ENCODE peak calls at places on chromosome 22, in eight cellular contexts. Q, F, S, P, Z, B, A and M are unnamed samples.

GRCh38 chr22:46696225-46696518 is 41.9 kb downstream of the CERK start:
- DNase-seq in Q (no peak), F (no peak), S (no peak), P (no peak), Z (no peak), B (peak), A (no peak), M (peak)

GRCh38 chr22:17191163-17191562 is 28.1 kb downstream of the ADA2 start:
- DNase-seq in Q (no peak), F (no peak), S (no peak), P (no peak), Z (no peak), B (no peak), A (no peak), M (no peak)

GRCh38 chr22:49300241-49300640 is 527.4 kb downstream of the BRD1 start:
- DNase-seq in Q (peak), F (no peak), S (no peak), P (no peak), Z (no peak), B (no peak), A (no peak), M (no peak)

GRCh38 chr22:31218565-31219262 is 6.6 kb downstream of the LIMK2 start:
- DNase-seq in Q (no peak), F (no peak), S (no peak), P (no peak), Z (no peak), B (no peak), A (no peak), M (no peak)

GRCh38 chr22:50119768-50120251 is 30.0 kb downstream of the MOV10L1 start:
- DNase-seq in Q (no peak), F (no peak), S (no peak), P (no peak), Z (no peak), B (no peak), A (no peak), M (peak)

GRCh38 chr22:17672417-17672991 is 33.9 kb downstream of the BCL2L13 start:
- DNase-seq in Q (no peak), F (no peak), S (no peak), P (no peak), Z (no peak), B (no peak), A (no peak), M (no peak)

GRCh38 chr22:27663812-27664211 is 137.7 kb downstream of the MN1 start:
- DNase-seq in Q (no peak), F (no peak), S (no peak), P (no peak), Z (no peak), B (no peak), A (no peak), M (no peak)

GRCh38 chr22:44735518-44736428 is 16.6 kb upstream of the ARHGAP8 start:
- DNase-seq in Q (peak), F (peak), S (peak), P (peak), Z (no peak), B (peak), A (peak), M (peak)

GRCh38 chr22:19019679-19020032 is 83.6 kb upstream of the PRODH start:
- DNase-seq in Q (no peak), F (no peak), S (no peak), P (no peak), Z (no peak), B (no peak), A (no peak), M (no peak)

GRCh38 chr22:31715157-31715778 is 34.7 kb downstream of the PRR14L start:
- DNase-seq in Q (no peak), F (no peak), S (no peak), P (no peak), Z (no peak), B (no peak), A (peak), M (no peak)

GRCh38 chr22:20053407-20054033 is 26.5 kb upstream of the DGCR8 start:
- DNase-seq in Q (no peak), F (no peak), S (no peak), P (no peak), Z (no peak), B (no peak), A (no peak), M (no peak)

GRCh38 chr22:31586137-31586920 is 75.7 kb downstream of the PISD start:
- DNase-seq in Q (no peak), F (no peak), S (no peak), P (no peak), Z (no peak), B (no peak), A (peak), M (no peak)

GRCh38 chr22:45671051-45671782 is 417 bp upstream of the ATXN10 start:
- DNase-seq in Q (no peak), F (no peak), S (peak), P (peak), Z (no peak), B (no peak), A (peak), M (peak)

GRCh38 chr22:47210686-47211085 is 448.2 kb downstream of the TBC1D22A start:
- DNase-seq in Q (no peak), F (peak), S (no peak), P (no peak), Z (no peak), B (peak), A (no peak), M (peak)

GRCh38 chr22:27492566-27493201 is 308.9 kb downstream of the MN1 start:
- DNase-seq in Q (no peak), F (no peak), S (no peak), P (no peak), Z (no peak), B (no peak), A (no peak), M (no peak)

GRCh38 chr22:44693756-44694155 is 8.2 kb upstream of the PRR5 start:
- DNase-seq in Q (no peak), F (no peak), S (no peak), P (no peak), Z (no peak), B (no peak), A (no peak), M (no peak)

GRCh38 chr22:44352378-44353062 is 39.8 kb upstream of the SHISAL1 start:
- DNase-seq in Q (no peak), F (no peak), S (no peak), P (no peak), Z (no peak), B (no peak), A (no peak), M (peak)

GRCh38 chr22:49056301-49056700 is 771.4 kb downstream of the BRD1 start:
- DNase-seq in Q (no peak), F (no peak), S (no peak), P (no peak), Z (no peak), B (no peak), A (no peak), M (peak)

GRCh38 chr22:44571566-44572413 is 73.8 kb upstream of the RTL6 start:
- DNase-seq in Q (peak), F (no peak), S (no peak), P (no peak), Z (no peak), B (peak), A (no peak), M (peak)

GRCh38 chr22:23269441-23270211 is 89.3 kb downstream of the BCR start:
- DNase-seq in Q (no peak), F (peak), S (no peak), P (no peak), Z (no peak), B (no peak), A (no peak), M (no peak)

GRCh38 chr22:27724706-27725105 is 76.8 kb downstream of the MN1 start:
- DNase-seq in Q (no peak), F (no peak), S (no peak), P (no peak), Z (no peak), B (no peak), A (peak), M (no peak)

GRCh38 chr22:17694752-17695151 is 56.2 kb downstream of the BCL2L13 start:
- DNase-seq in Q (no peak), F (no peak), S (no peak), P (no peak), Z (no peak), B (no peak), A (no peak), M (no peak)

GRCh38 chr22:19667872-19668740 is 46.2 kb upstream of the SEPTIN5 start:
- DNase-seq in Q (no peak), F (no peak), S (no peak), P (no peak), Z (no peak), B (no peak), A (no peak), M (no peak)

GRCh38 chr22:19923914-19924513 is 17.6 kb upstream of the COMT start:
- DNase-seq in Q (no peak), F (no peak), S (no peak), P (no peak), Z (no peak), B (no peak), A (no peak), M (no peak)

GRCh38 chr22:32605576-32605975 is 131.0 kb downstream of the FBXO7 start:
- DNase-seq in Q (no peak), F (no peak), S (no peak), P (no peak), Z (no peak), B (no peak), A (no peak), M (no peak)

GRCh38 chr22:49079027-49079725 is 748.5 kb downstream of the BRD1 start:
- DNase-seq in Q (no peak), F (no peak), S (no peak), P (no peak), Z (no peak), B (no peak), A (no peak), M (peak)

GRCh38 chr22:27541831-27542230 is 259.7 kb downstream of the MN1 start:
- DNase-seq in Q (no peak), F (no peak), S (no peak), P (no peak), Z (no peak), B (no peak), A (no peak), M (no peak)

GRCh38 chr22:17733484-17733883 is 40.8 kb downstream of the BID start:
- DNase-seq in Q (peak), F (no peak), S (no peak), P (no peak), Z (no peak), B (no peak), A (no peak), M (peak)

GRCh38 chr22:24694971-24695928 is 79.3 kb downstream of the PIWIL3 start:
- DNase-seq in Q (no peak), F (no peak), S (no peak), P (peak), Z (no peak), B (no peak), A (no peak), M (no peak)

GRCh38 chr22:43471186-43471585 is 59.4 kb downstream of the MPPED1 start:
- DNase-seq in Q (no peak), F (no peak), S (no peak), P (no peak), Z (no peak), B (no peak), A (no peak), M (no peak)

GRCh38 chr22:20663941-20664593 is 109.8 kb upstream of the SERPIND1 start:
- DNase-seq in Q (no peak), F (no peak), S (no peak), P (no peak), Z (no peak), B (no peak), A (no peak), M (no peak)

GRCh38 chr22:17922925-17923898 is 101.1 kb downstream of the MICAL3 start:
- DNase-seq in Q (peak), F (no peak), S (no peak), P (no peak), Z (no peak), B (no peak), A (peak), M (no peak)

GRCh38 chr22:43209971-43210370 is 23.0 kb upstream of the TTLL12 start:
- DNase-seq in Q (no peak), F (no peak), S (peak), P (no peak), Z (no peak), B (no peak), A (no peak), M (no peak)

GRCh38 chr22:49900441-49901230 is 17.6 kb downstream of the ALG12 start:
- DNase-seq in Q (no peak), F (no peak), S (no peak), P (no peak), Z (no peak), B (no peak), A (no peak), M (no peak)

GRCh38 chr22:23542933-23543332 is 37.2 kb downstream of the IGLL1 start:
- DNase-seq in Q (no peak), F (no peak), S (no peak), P (no peak), Z (no peak), B (no peak), A (no peak), M (peak)

GRCh38 chr22:45632791-45633515 is 38.7 kb upstream of the ATXN10 start:
- DNase-seq in Q (no peak), F (no peak), S (no peak), P (no peak), Z (no peak), B (no peak), A (no peak), M (peak)

GRCh38 chr22:46982635-46983034 is 220.2 kb downstream of the TBC1D22A start:
- DNase-seq in Q (no peak), F (no peak), S (no peak), P (no peak), Z (no peak), B (no peak), A (no peak), M (no peak)

GRCh38 chr22:23718371-23719165 is 27.8 kb downstream of the RGL4 start:
- DNase-seq in Q (no peak), F (no peak), S (no peak), P (no peak), Z (no peak), B (no peak), A (no peak), M (no peak)

GRCh38 chr22:33896154-33896800 is 24.0 kb downstream of the LARGE1 start:
- DNase-seq in Q (no peak), F (peak), S (no peak), P (no peak), Z (no peak), B (no peak), A (no peak), M (no peak)
- TF ChIP-seq POLR2A in Q (no peak), F (no peak), S (no peak), P (no peak), Z (no peak), B (no peak), A (no peak), M (no peak)

GRCh38 chr22:25908212-25908611 is 166.2 kb downstream of the MYO18B start:
- DNase-seq in Q (no peak), F (no peak), S (no peak), P (no peak), Z (no peak), B (no peak), A (no peak), M (no peak)
- H3K4me3 ChIP-seq in Q (no peak), F (no peak), S (no peak), P (no peak), Z (no peak), B (no peak), A (no peak), M (no peak)

GRCh38 chr22:38205261-38206128 is 3.7 kb downstream of the MAFF start:
- DNase-seq in Q (no peak), F (no peak), S (peak), P (peak), Z (no peak), B (no peak), A (peak), M (peak)

GRCh38 chr22:38202437-38203089 is 769 bp downstream of the MAFF start:
- DNase-seq in Q (peak), F (peak), S (peak), P (peak), Z (peak), B (peak), A (peak), M (peak)

GRCh38 chr22:38204784-38205183 is 3.0 kb downstream of the MAFF start:
- DNase-seq in Q (no peak), F (peak), S (no peak), P (no peak), Z (no peak), B (no peak), A (no peak), M (no peak)

GRCh38 chr22:38203090-38203810 is 1.5 kb downstream of the MAFF start:
- DNase-seq in Q (peak), F (peak), S (no peak), P (peak), Z (no peak), B (peak), A (peak), M (peak)

GRCh38 chr22:38203855-38204497 is 2.2 kb downstream of the MAFF start:
- DNase-seq in Q (no peak), F (no peak), S (no peak), P (no peak), Z (no peak), B (no peak), A (no peak), M (peak)
- TF ChIP-seq POLR2A in Q (no peak), F (no peak), S (no peak), P (no peak), Z (no peak), B (no peak), A (no peak), M (no peak)

DNA sequence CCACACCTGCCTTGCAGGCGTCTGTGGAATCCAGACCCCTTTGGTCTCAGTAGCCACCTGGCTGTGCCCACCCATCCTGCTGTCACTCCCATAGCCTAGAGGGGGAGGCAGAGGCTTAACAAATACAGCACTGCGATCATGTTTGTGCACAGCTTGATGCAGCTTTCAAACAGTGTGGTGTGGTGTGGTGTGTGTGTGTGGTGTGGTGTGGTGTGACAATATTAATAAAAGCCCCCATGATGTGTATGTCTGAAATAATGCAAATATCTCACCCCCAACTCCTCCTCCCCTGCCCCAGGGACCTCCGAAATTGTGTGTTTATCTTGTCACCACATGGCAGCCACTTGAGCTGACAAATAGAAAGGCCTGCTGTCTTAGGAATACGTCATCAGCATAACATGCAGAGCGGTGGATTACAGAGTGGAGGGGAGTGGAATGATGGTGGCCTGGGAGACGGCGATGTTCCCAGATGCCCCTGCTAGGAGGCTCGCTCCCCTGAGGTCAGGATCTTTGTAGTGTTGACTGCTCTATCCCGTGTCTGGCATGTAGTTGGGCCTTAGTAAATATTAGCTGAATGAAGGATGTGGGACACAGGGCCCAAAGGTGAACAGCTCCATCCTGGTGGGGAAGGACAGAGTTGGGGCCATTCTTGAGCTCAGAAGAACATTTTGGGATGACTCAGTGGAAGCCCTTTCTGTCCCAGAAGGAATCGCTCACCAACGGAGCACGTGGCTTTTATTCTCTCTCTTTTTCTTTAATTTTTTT is 2.8 kb downstream of the PDXP start:
- DNase-seq in Q (no peak), F (no peak), S (no peak), P (no peak), Z (no peak), B (no peak), A (peak), M (no peak)
- H3K4me3 ChIP-seq in Q (peak), F (no peak), S (no peak), P (no peak), Z (no peak), B (no peak), A (no peak), M (no peak)

GRCh38 chr22:29041408-29041807 is 20.2 kb downstream of the C22orf31 start:
- DNase-seq in Q (no peak), F (no peak), S (no peak), P (no peak), Z (no peak), B (peak), A (peak), M (no peak)

GRCh38 chr22:29043906-29044575 is 17.6 kb downstream of the C22orf31 start:
- DNase-seq in Q (no peak), F (no peak), S (no peak), P (no peak), Z (no peak), B (no peak), A (no peak), M (no peak)

GRCh38 chr22:29037340-29037932 is 24.2 kb downstream of the C22orf31 start:
- DNase-seq in Q (no peak), F (no peak), S (no peak), P (no peak), Z (no peak), B (no peak), A (no peak), M (no peak)

GRCh38 chr22:29039148-29039547 is 22.5 kb downstream of the C22orf31 start:
- DNase-seq in Q (no peak), F (no peak), S (no peak), P (no peak), Z (no peak), B (peak), A (peak), M (no peak)

GRCh38 chr22:29040385-29041275 is 21.0 kb downstream of the C22orf31 start:
- DNase-seq in Q (peak), F (peak), S (peak), P (peak), Z (no peak), B (peak), A (peak), M (peak)
- TF ChIP-seq POLR2A in Q (no peak), F (no peak), S (no peak), P (no peak), Z (no peak), B (no peak), A (no peak), M (no peak)

GRCh38 chr22:38709306-38709705 is 3.6 kb downstream of the GTPBP1 start:
- DNase-seq in Q (no peak), F (no peak), S (no peak), P (no peak), Z (no peak), B (no peak), A (no peak), M (no peak)
- H3K4me3 ChIP-seq in Q (no peak), F (no peak), S (no peak), P (no peak), Z (no peak), B (no peak), A (no peak), M (no peak)

GRCh38 chr22:26196657-26197056 is 27.4 kb downstream of the SEZ6L start:
- DNase-seq in Q (no peak), F (no peak), S (no peak), P (no peak), Z (no peak), B (no peak), A (peak), M (no peak)

GRCh38 chr22:26194877-26195276 is 25.6 kb downstream of the SEZ6L start:
- DNase-seq in Q (no peak), F (no peak), S (no peak), P (no peak), Z (no peak), B (no peak), A (no peak), M (no peak)

GRCh38 chr22:26197427-26197826 is 28.2 kb downstream of the SEZ6L start:
- DNase-seq in Q (no peak), F (no peak), S (no peak), P (no peak), Z (no peak), B (no peak), A (no peak), M (no peak)

GRCh38 chr22:26199665-26200064 is 30.4 kb downstream of the SEZ6L start:
- DNase-seq in Q (no peak), F (no peak), S (no peak), P (no peak), Z (no peak), B (no peak), A (no peak), M (no peak)

GRCh38 chr22:26194313-26194712 is 25.1 kb downstream of the SEZ6L start:
- DNase-seq in Q (no peak), F (no peak), S (no peak), P (no peak), Z (no peak), B (no peak), A (no peak), M (no peak)
- TF ChIP-seq POLR2A in Q (no peak), F (no peak), S (no peak), P (no peak), Z (no peak), B (no peak), A (no peak), M (no peak)

GRCh38 chr22:25700996-25701815 is 40.8 kb upstream of the MYO18B start:
- DNase-seq in Q (no peak), F (no peak), S (peak), P (no peak), Z (no peak), B (no peak), A (no peak), M (no peak)
- H3K4me3 ChIP-seq in Q (no peak), F (no peak), S (no peak), P (no peak), Z (no peak), B (no peak), A (no peak), M (no peak)